ENCODE peak calls at places on chromosomes 1 and 21, in five cellular contexts. One of them, this sample, is unnamed.

GRCh38 chr1:44283524-44284173 is 70.4 kb downstream of the DMAP1 start:
- DNase-seq in sigmoid colon: no peak
- DNase-seq in Panc1: no peak
- DNase-seq in M059J: no peak
- DNase-seq in stimulated activated CD4-positive, alpha-beta T cell treated with anti-CD3 and anti-CD28 coated beads, Interleukin-2, amount 100 ng/mL, for 48 hours: no peak
- DNase-seq in this sample: no peak

GRCh38 chr21:14414932-14415508 is 32.1 kb upstream of the HSPA13 start:
- DNase-seq in sigmoid colon: no peak
- DNase-seq in Panc1: no peak
- DNase-seq in M059J: no peak
- DNase-seq in stimulated activated CD4-positive, alpha-beta T cell treated with anti-CD3 and anti-CD28 coated beads, Interleukin-2, amount 100 ng/mL, for 48 hours: no peak
- DNase-seq in this sample: no peak

GRCh38 chr1:17352419-17352909 is 19.5 kb upstream of the PADI6 start:
- DNase-seq in sigmoid colon: no peak
- DNase-seq in Panc1: no peak
- DNase-seq in M059J: no peak
- DNase-seq in stimulated activated CD4-positive, alpha-beta T cell treated with anti-CD3 and anti-CD28 coated beads, Interleukin-2, amount 100 ng/mL, for 48 hours: no peak
- DNase-seq in this sample: no peak

GRCh38 chr1:53697671-53698380 is 41.1 kb downstream of the GLIS1 start:
- DNase-seq in sigmoid colon: peak
- DNase-seq in Panc1: no peak
- DNase-seq in M059J: no peak
- DNase-seq in stimulated activated CD4-positive, alpha-beta T cell treated with anti-CD3 and anti-CD28 coated beads, Interleukin-2, amount 100 ng/mL, for 48 hours: no peak
- DNase-seq in this sample: no peak

GRCh38 chr1:43834280-43835140 is 99.1 kb upstream of the ARTN start:
- DNase-seq in sigmoid colon: no peak
- DNase-seq in Panc1: no peak
- DNase-seq in M059J: peak
- DNase-seq in stimulated activated CD4-positive, alpha-beta T cell treated with anti-CD3 and anti-CD28 coated beads, Interleukin-2, amount 100 ng/mL, for 48 hours: no peak
- DNase-seq in this sample: no peak

GRCh38 chr1:198935371-198935921 is 296.6 kb downstream of the PTPRC start:
- DNase-seq in sigmoid colon: peak
- DNase-seq in Panc1: peak
- DNase-seq in M059J: peak
- DNase-seq in stimulated activated CD4-positive, alpha-beta T cell treated with anti-CD3 and anti-CD28 coated beads, Interleukin-2, amount 100 ng/mL, for 48 hours: peak
- DNase-seq in this sample: peak

GRCh38 chr1:225772323-225772768 is 5.3 kb upstream of the SRP9 start:
- DNase-seq in sigmoid colon: peak
- DNase-seq in Panc1: peak
- DNase-seq in M059J: peak
- DNase-seq in stimulated activated CD4-positive, alpha-beta T cell treated with anti-CD3 and anti-CD28 coated beads, Interleukin-2, amount 100 ng/mL, for 48 hours: peak
- DNase-seq in this sample: peak

GRCh38 chr1:78333426-78334012 is 157.3 kb upstream of the PTGFR start:
- DNase-seq in sigmoid colon: no peak
- DNase-seq in Panc1: peak
- DNase-seq in M059J: no peak
- DNase-seq in stimulated activated CD4-positive, alpha-beta T cell treated with anti-CD3 and anti-CD28 coated beads, Interleukin-2, amount 100 ng/mL, for 48 hours: no peak
- DNase-seq in this sample: peak

GRCh38 chr1:20560966-20561365 is 8.6 kb downstream of the FAM43B start:
- DNase-seq in sigmoid colon: no peak
- DNase-seq in Panc1: no peak
- DNase-seq in M059J: no peak
- DNase-seq in stimulated activated CD4-positive, alpha-beta T cell treated with anti-CD3 and anti-CD28 coated beads, Interleukin-2, amount 100 ng/mL, for 48 hours: no peak
- DNase-seq in this sample: no peak

GRCh38 chr1:158390342-158390741 is 8.9 kb downstream of the OR10T2 start:
- DNase-seq in sigmoid colon: no peak
- DNase-seq in Panc1: no peak
- DNase-seq in M059J: no peak
- DNase-seq in stimulated activated CD4-positive, alpha-beta T cell treated with anti-CD3 and anti-CD28 coated beads, Interleukin-2, amount 100 ng/mL, for 48 hours: no peak
- DNase-seq in this sample: no peak

GRCh38 chr1:24119859-24120756 is 8.2 kb upstream of the MYOM3 start:
- DNase-seq in sigmoid colon: no peak
- DNase-seq in Panc1: no peak
- DNase-seq in M059J: no peak
- DNase-seq in stimulated activated CD4-positive, alpha-beta T cell treated with anti-CD3 and anti-CD28 coated beads, Interleukin-2, amount 100 ng/mL, for 48 hours: no peak
- DNase-seq in this sample: no peak

GRCh38 chr21:31780944-31781343 is 49.0 kb upstream of the SCAF4 start:
- DNase-seq in sigmoid colon: no peak
- DNase-seq in Panc1: no peak
- DNase-seq in M059J: no peak
- DNase-seq in stimulated activated CD4-positive, alpha-beta T cell treated with anti-CD3 and anti-CD28 coated beads, Interleukin-2, amount 100 ng/mL, for 48 hours: no peak
- DNase-seq in this sample: peak

GRCh38 chr21:38416791-38417190 is 81.5 kb downstream of the ERG start:
- DNase-seq in sigmoid colon: no peak
- DNase-seq in Panc1: no peak
- DNase-seq in M059J: peak
- DNase-seq in stimulated activated CD4-positive, alpha-beta T cell treated with anti-CD3 and anti-CD28 coated beads, Interleukin-2, amount 100 ng/mL, for 48 hours: no peak
- DNase-seq in this sample: no peak

GRCh38 chr1:66242646-66243547 is 291.1 kb upstream of the SGIP1 start:
- DNase-seq in sigmoid colon: peak
- DNase-seq in Panc1: peak
- DNase-seq in M059J: peak
- DNase-seq in stimulated activated CD4-positive, alpha-beta T cell treated with anti-CD3 and anti-CD28 coated beads, Interleukin-2, amount 100 ng/mL, for 48 hours: peak
- DNase-seq in this sample: peak

GRCh38 chr1:110600716-110601115 is 5.4 kb downstream of the KCNA2 start:
- DNase-seq in sigmoid colon: no peak
- DNase-seq in Panc1: no peak
- DNase-seq in M059J: no peak
- DNase-seq in stimulated activated CD4-positive, alpha-beta T cell treated with anti-CD3 and anti-CD28 coated beads, Interleukin-2, amount 100 ng/mL, for 48 hours: no peak
- DNase-seq in this sample: no peak

GRCh38 chr1:180152588-180152987 is 2.1 kb upstream of the QSOX1 start:
- DNase-seq in sigmoid colon: no peak
- DNase-seq in Panc1: no peak
- DNase-seq in M059J: no peak
- DNase-seq in stimulated activated CD4-positive, alpha-beta T cell treated with anti-CD3 and anti-CD28 coated beads, Interleukin-2, amount 100 ng/mL, for 48 hours: no peak
- DNase-seq in this sample: no peak